ENCODE peak calls at places on chromosomes 16 and 17, in four cellular contexts. P is aorta; K is CD8-positive, alpha-beta T cell; F is kidney. N is an unnamed sample. For H3K4me1, the result is how much of the 10 kb centered on the place peaks cover.

GRCh38 chr16:89325861-89326471 is 108.5 kb downstream of the ZNF778 start:
- DNase-seq in F (peak), K (no peak), P (peak), N (peak)

GRCh38 chr16:997440-998051 is 16.0 kb downstream of the SOX8 start:
- DNase-seq in F (peak), P (peak), K (peak), N (peak)

GRCh38 chr17:60165223-60165622 is 15.4 kb downstream of the CA4 start:
- DNase-seq in K (no peak), P (no peak), F (no peak), N (no peak)

GRCh38 chr17:13594310-13594709 is 7.4 kb downstream of the HS3ST3A1 start:
- DNase-seq in P (no peak), F (no peak), K (no peak), N (no peak)

GRCh38 chr16:53769787-53770186 is 65.8 kb downstream of the FTO start:
- DNase-seq in F (no peak), P (no peak), K (no peak), N (no peak)

GRCh38 chr16:86222541-86222940 is 287.8 kb upstream of the FOXF1 start:
- DNase-seq in P (no peak), K (no peak), F (peak), N (no peak)

GRCh38 chr16:13780406-13780805 is 139.5 kb upstream of the ERCC4 start:
- DNase-seq in P (no peak), F (no peak), K (no peak), N (no peak)

GRCh38 chr17:55398689-55399088 is 22.9 kb downstream of the MMD start:
- DNase-seq in F (no peak), K (no peak), P (no peak), N (no peak)

GRCh38 chr17:7592422-7593021 is 2.6 kb upstream of the SOX15 start:
- DNase-seq in K (no peak), F (peak), P (no peak), N (no peak)

GRCh38 chr16:56848955-56849689 is 15.9 kb upstream of the SLC12A3 start:
- DNase-seq in P (peak), K (no peak), F (peak), N (no peak)

GRCh38 chr16:56931253-56931768 is 631 bp upstream of the HERPUD1 start:
- DNase-seq in K (no peak), P (no peak), F (no peak), N (no peak)

GRCh38 chr16:29316673-29317237 is 89.8 kb downstream of the NPIPB11 start:
- DNase-seq in K (no peak), F (no peak), P (no peak), N (no peak)

GRCh38 chr16:84175351-84176081 is 11.3 kb downstream of the TAF1C start:
- DNase-seq in F (no peak), K (peak), P (no peak), N (peak)

GRCh38 chr16:14427371-14427948 is 202.6 kb downstream of the PARN start:
- DNase-seq in P (no peak), K (no peak), F (no peak), N (no peak)

GRCh38 chr16:745739-746138 is 4.9 kb upstream of the CIAO3 start:
- DNase-seq in P (no peak), F (no peak), K (no peak), N (no peak)

GRCh38 chr16:9256196-9256595 is 164.8 kb downstream of the HAPSTR1 start:
- DNase-seq in F (no peak), P (no peak), K (no peak), N (peak)

GRCh38 chr17:29709861-29710849 is 87.4 kb upstream of the CORO6 start:
- DNase-seq in P (no peak), K (no peak), F (no peak), N (no peak)

GRCh38 chr16:86827521-86827920 is 249.2 kb downstream of the FOXL1 start:
- DNase-seq in K (no peak), F (no peak), P (no peak), N (no peak)

GRCh38 chr16:58652741-58653140 is 23.1 kb upstream of the CNOT1 start:
- DNase-seq in P (no peak), K (no peak), F (no peak), N (no peak)

GRCh38 chr17:44001461-44001920 is 2.9 kb upstream of the NAGS start:
- DNase-seq in F (no peak), P (no peak), K (no peak), N (no peak)

GRCh38 chr16:59593256-59593655 is 859.1 kb upstream of the GOT2 start:
- DNase-seq in P (no peak), F (no peak), K (no peak), N (no peak)

GRCh38 chr16:72739577-72739976 is 308.4 kb downstream of the ZFHX3 start:
- DNase-seq in P (no peak), F (no peak), K (no peak), N (no peak)

GRCh38 chr16:78034530-78034929 is 12.2 kb downstream of the CLEC3A start:
- DNase-seq in F (no peak), K (no peak), P (no peak), N (no peak)

GRCh38 chr17:50331085-50331791 is 14.7 kb upstream of the XYLT2 start:
- DNase-seq in P (no peak), F (no peak), K (no peak), N (no peak)

GRCh38 chr17:2958706-2959222 is 104.6 kb downstream of the OR1D5 start:
- DNase-seq in F (no peak), K (no peak), P (no peak), N (no peak)
- H3K4me1 ChIP-seq in F (under half), K (under half), P (under half), N (under half)

GRCh38 chr17:79985361-79985760 is 50.3 kb downstream of the TBC1D16 start:
- DNase-seq in F (peak), K (no peak), P (peak), N (no peak)
- H3K4me1 ChIP-seq in F (under half), K (under half), P (under half), N (under half)

DNA sequence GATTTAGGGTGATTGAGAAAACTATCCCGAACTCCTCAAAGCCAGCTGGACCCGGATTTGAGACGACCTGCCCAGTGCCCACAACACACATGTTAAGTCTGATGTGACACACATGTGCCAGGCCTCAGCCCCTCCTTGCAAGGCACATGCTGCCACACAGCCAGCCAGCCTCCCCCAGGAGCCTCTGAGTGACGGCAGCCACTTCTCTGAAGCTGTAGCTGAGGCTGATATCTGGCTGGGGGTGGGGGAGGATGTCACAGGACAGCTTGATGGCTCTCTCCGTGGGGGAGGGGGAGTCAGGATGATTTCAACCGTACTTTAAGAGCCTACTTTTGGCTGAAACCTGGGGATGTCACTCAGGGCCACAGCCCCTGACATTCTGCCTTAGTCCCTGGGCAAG is 40.9 kb downstream of the SRCIN1 start:
- DNase-seq in P (no peak), F (no peak), K (no peak), N (no peak)
- H3K4me1 ChIP-seq in P (under half), F (under half), K (under half), N (under half)

GRCh38 chr17:78399693-78400144 is 21.3 kb downstream of the PGS1 start:
- DNase-seq in K (no peak), F (no peak), P (no peak), N (no peak)

GRCh38 chr17:78398390-78398789 is 19.9 kb downstream of the PGS1 start:
- DNase-seq in F (no peak), P (no peak), K (no peak), N (no peak)

GRCh38 chr17:78400581-78401240 is 22.3 kb downstream of the PGS1 start:
- DNase-seq in P (no peak), K (no peak), F (no peak), N (no peak)

GRCh38 chr17:78397681-78398101 is 19.2 kb downstream of the PGS1 start:
- DNase-seq in F (no peak), K (no peak), P (peak), N (no peak)

DNA sequence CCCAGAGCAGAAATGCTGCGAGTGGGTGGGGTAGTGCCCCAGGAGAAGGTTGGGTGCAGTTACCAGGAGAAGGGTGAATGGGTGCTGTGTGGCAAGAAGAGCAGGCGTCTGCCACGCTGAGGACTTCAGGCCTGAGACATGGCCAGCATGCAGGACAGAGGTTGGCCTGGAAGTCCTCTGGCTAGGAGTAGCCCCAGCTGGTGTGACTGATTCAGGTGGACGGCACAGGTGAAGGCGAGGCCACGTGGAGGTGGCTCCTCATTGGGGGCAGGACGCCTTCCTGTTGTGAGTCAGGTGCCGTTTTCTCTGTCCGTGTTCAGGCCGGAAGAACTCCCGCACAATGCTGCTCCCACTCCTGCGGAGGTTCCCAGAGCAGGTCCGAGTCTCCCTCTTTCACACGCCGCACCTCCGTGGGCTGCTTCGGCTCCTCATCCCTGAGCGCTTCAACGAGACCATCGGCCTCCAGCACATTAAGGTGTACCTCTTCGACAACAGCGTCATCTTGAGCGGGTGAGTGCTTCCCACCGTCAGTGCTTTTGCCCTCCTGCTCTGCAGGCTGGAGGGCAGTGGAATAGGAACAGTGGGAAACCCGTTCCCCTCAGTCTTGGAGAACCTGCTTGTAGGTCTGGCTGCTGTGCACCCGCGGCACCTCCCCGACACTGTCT is 20.7 kb downstream of the PGS1 start:
- DNase-seq in F (no peak), P (no peak), K (no peak), N (no peak)
- H3K4me1 ChIP-seq in F (under half), P (under half), K (under half), N (under half)

DNA sequence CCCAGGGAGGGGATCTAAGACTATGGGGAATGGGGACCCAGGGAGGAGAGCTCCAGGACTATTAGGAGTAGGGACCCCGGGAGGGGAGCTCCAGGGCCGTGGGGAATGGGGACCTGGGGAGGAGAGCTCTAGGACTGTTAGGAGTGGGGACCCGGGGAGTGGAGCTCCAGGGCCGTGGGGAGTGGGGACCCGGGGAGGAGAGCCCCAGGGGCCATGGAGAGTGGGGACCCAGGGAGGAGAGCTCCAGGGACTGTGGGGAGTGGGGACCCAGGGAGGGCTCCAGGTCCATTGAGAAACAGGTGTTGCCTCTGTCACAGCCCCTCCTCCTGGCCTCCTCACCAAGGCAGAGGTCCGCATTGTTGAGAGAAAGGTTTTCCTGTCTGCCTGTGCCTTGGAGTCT is 16.0 kb downstream of the MPRIP start:
- DNase-seq in F (no peak), P (no peak), K (no peak), N (no peak)
- H3K4me1 ChIP-seq in F (half or more), P (under half), K (under half), N (under half)

DNA sequence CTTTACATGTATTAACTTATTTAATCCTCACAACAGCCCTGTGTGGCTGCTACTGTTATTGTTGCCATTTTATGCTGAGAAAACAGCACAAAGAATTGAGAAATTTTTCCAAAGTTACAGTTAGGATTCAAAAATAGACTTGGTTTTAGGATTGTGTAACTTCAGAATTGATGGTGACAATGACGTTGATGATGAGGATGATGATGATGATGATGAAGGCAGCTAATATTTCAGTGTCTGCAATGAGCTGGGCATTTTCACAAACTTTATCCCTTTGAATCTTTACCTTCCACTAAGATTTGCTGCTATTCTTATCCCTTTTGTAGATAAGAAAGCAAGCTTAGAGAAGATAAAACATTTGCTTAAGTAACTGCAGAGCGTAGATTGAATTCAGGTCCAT is 22.1 kb downstream of the PRKCB start:
- DNase-seq in P (no peak), K (no peak), F (no peak), N (no peak)
- H3K4me1 ChIP-seq in P (under half), K (half or more), F (under half), N (under half)

GRCh38 chr17:41024702-41025101 is 2.3 kb downstream of the KRTAP1-5 start:
- DNase-seq in F (no peak), K (no peak), P (no peak), N (no peak)
- H3K4me1 ChIP-seq in F (under half), K (under half), P (under half), N (under half)

GRCh38 chr17:41648411-41649195 is 24.2 kb upstream of the KRT17 start:
- DNase-seq in K (peak), F (peak), P (peak), N (peak)

GRCh38 chr17:41649923-41650519 is 25.6 kb upstream of the KRT17 start:
- DNase-seq in P (no peak), K (no peak), F (no peak), N (no peak)

GRCh38 chr17:41652461-41652960 is 28.1 kb upstream of the KRT17 start:
- DNase-seq in F (peak), K (no peak), P (no peak), N (no peak)

GRCh38 chr17:41651625-41652460 is 27.5 kb upstream of the KRT17 start:
- DNase-seq in P (peak), K (no peak), F (peak), N (no peak)

DNA sequence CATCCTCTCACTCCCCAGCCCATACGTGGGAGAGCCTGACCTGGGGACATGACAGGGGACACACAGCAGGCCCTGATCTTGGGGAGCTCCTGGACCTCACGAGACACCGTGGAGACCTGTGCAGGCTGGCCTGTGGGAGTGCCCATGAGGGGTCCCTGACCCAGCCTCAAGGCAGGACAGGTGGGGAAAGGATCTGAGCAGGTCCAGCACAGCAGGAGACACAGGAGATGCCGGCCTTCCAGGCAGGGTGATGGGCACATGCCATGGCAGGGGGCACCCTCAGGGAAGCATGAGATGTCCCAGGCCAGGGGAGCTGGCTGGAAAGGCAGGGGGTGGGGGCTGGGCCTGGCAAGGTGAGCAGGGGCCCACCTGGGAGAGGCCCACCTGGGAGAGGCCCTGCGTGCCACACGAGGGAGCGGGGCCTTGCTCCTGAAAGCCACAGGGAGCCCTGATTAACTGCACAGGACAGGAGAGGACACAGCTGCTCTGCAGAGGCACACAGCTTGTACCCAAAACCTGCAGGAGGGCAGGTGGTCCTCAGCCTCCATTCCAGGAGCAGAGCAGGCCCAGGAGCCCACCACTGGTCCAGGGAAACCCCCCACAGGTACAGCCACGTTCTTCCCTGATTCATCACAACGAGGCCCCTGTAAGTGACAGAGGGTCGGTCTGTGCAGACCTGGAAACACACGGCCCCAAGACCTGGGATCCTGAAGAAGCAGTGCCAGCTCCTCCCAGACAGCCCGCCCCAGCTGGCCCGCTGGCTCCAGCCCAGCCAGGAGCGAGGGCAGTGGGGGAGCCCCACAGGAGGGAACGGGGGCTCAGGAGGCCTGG is 26.6 kb upstream of the KRT17 start:
- DNase-seq in P (no peak), K (no peak), F (peak), N (no peak)
- H3K4me1 ChIP-seq in P (under half), K (under half), F (under half), N (under half)

N was measured in CD4-positive, CD25-positive, alpha-beta regulatory T cell.